ENCODE peak calls at places on chromosomes 16 and 17, in nine cellular contexts. R is endothelial cell of umbilical vein, A is transverse colon, D is tibial nerve, Q is K562, K is uterus, F is stomach, L is IMR-90, Z is gastrocnemius medialis. M is an unnamed sample.

GRCh38 chr16:71855937-71856662 is 10.3 kb downstream of the ATXN1L start:
- DNase-seq in R (no peak), A (no peak), D (no peak), Q (no peak), K (no peak), F (no peak), L (no peak), Z (no peak), M (no peak)

GRCh38 chr17:59829217-59830006 is 63.3 kb downstream of the TUBD1 start:
- DNase-seq in R (peak), A (no peak), D (no peak), Q (peak), K (peak), F (no peak), L (peak), Z (no peak), M (peak)

GRCh38 chr16:31168848-31169247 is 11.1 kb upstream of the FUS start:
- DNase-seq in R (no peak), A (no peak), D (no peak), Q (no peak), K (no peak), F (no peak), L (no peak), Z (no peak), M (no peak)

GRCh38 chr16:1610841-1611653 is 825 bp downstream of the IFT140 start:
- DNase-seq in R (no peak), A (peak), D (no peak), Q (no peak), K (no peak), F (no peak), L (no peak), Z (no peak), M (peak)

GRCh38 chr17:7588553-7589203 is 1.2 kb downstream of the SOX15 start:
- DNase-seq in R (no peak), A (no peak), D (no peak), Q (no peak), K (no peak), F (no peak), L (no peak), Z (no peak), M (no peak)

GRCh38 chr16:1788708-1789100 is 4.8 kb downstream of the IGFALS start:
- DNase-seq in R (no peak), A (no peak), D (no peak), Q (no peak), K (no peak), F (no peak), L (no peak), Z (peak), M (peak)

GRCh38 chr17:57032343-57032742 is 52.7 kb upstream of the AKAP1 start:
- DNase-seq in R (no peak), A (peak), D (no peak), Q (no peak), K (no peak), F (peak), L (no peak), Z (no peak), M (no peak)

GRCh38 chr17:59972778-59973177 is 8.2 kb upstream of the RNFT1 start:
- DNase-seq in R (no peak), A (no peak), D (no peak), Q (no peak), K (no peak), F (no peak), L (peak), Z (no peak), M (no peak)

GRCh38 chr17:752620-753219 is 656 bp upstream of the GEMIN4 start:
- DNase-seq in R (peak), A (peak), D (peak), Q (no peak), K (peak), F (peak), L (peak), Z (peak), M (peak)

GRCh38 chr16:30902070-30902972 is 5.9 kb downstream of the CTF1 start:
- DNase-seq in R (peak), A (peak), D (no peak), Q (peak), K (no peak), F (peak), L (peak), Z (peak), M (peak)

GRCh38 chr17:16911141-16911937 is 60.6 kb downstream of the TNFRSF13B start:
- DNase-seq in R (peak), A (peak), D (no peak), Q (no peak), K (peak), F (peak), L (no peak), Z (no peak), M (no peak)

GRCh38 chr16:15457390-15457789 is 23.0 kb downstream of the BMERB1 start:
- DNase-seq in R (no peak), A (no peak), D (no peak), Q (no peak), K (no peak), F (no peak), L (no peak), Z (no peak), M (no peak)

GRCh38 chr17:32111141-32111771 is 31.0 kb upstream of the RHOT1 start:
- DNase-seq in R (peak), A (peak), D (peak), Q (peak), K (peak), F (peak), L (peak), Z (no peak), M (peak)

GRCh38 chr16:87297918-87298631 is 19.1 kb downstream of the C16orf95 start:
- DNase-seq in R (peak), A (no peak), D (no peak), Q (peak), K (no peak), F (no peak), L (peak), Z (no peak), M (no peak)

GRCh38 chr17:31672161-31672819 is 186.8 kb downstream of the COPRS start:
- DNase-seq in R (no peak), A (no peak), D (no peak), Q (no peak), K (no peak), F (no peak), L (no peak), Z (no peak), M (no peak)

GRCh38 chr16:57297856-57298255 is 13.4 kb upstream of the PLLP start:
- DNase-seq in R (no peak), A (no peak), D (no peak), Q (no peak), K (no peak), F (no peak), L (no peak), Z (no peak), M (no peak)

GRCh38 chr17:12665263-12666210 is at the start of gene MYOCD:
- DNase-seq in R (no peak), A (peak), D (no peak), Q (no peak), K (peak), F (peak), L (peak), Z (no peak), M (no peak)

GRCh38 chr16:87970206-87970605 is 19.0 kb downstream of the BANP start:
- DNase-seq in R (no peak), A (no peak), D (no peak), Q (no peak), K (no peak), F (no peak), L (peak), Z (no peak), M (no peak)

GRCh38 chr17:55818451-55819375 is 67.9 kb downstream of the PCTP start:
- DNase-seq in R (no peak), A (no peak), D (no peak), Q (no peak), K (no peak), F (no peak), L (no peak), Z (no peak), M (no peak)

GRCh38 chr16:67563708-67564468 is 1.6 kb downstream of the CTCF start:
- DNase-seq in R (peak), A (peak), D (no peak), Q (no peak), K (peak), F (peak), L (peak), Z (peak), M (peak)

GRCh38 chr16:82995927-82996441 is 369.2 kb downstream of the CDH13 start:
- DNase-seq in R (peak), A (peak), D (no peak), Q (no peak), K (peak), F (no peak), L (peak), Z (no peak), M (no peak)

GRCh38 chr17:43550754-43551153 is 4.6 kb upstream of the ETV4 start:
- DNase-seq in R (no peak), A (no peak), D (no peak), Q (no peak), K (no peak), F (no peak), L (no peak), Z (no peak), M (no peak)

GRCh38 chr16:88622125-88622524 is 16.2 kb upstream of the IL17C start:
- DNase-seq in R (no peak), A (no peak), D (no peak), Q (no peak), K (no peak), F (no peak), L (no peak), Z (no peak), M (no peak)

GRCh38 chr17:35312790-35313711 is 60.4 kb downstream of the SLFN11 start:
- DNase-seq in R (peak), A (peak), D (no peak), Q (peak), K (peak), F (peak), L (peak), Z (peak), M (peak)

GRCh38 chr17:17119533-17119932 is 77.3 kb downstream of the MPRIP start:
- DNase-seq in R (peak), A (peak), D (no peak), Q (no peak), K (no peak), F (peak), L (peak), Z (no peak), M (no peak)

GRCh38 chr16:29824589-29825144 is 4.4 kb downstream of the MVP start:
- DNase-seq in R (peak), A (no peak), D (no peak), Q (no peak), K (no peak), F (no peak), L (peak), Z (no peak), M (peak)

GRCh38 chr16:31886227-31886626 is 12.6 kb downstream of the ZNF267 start:
- DNase-seq in R (no peak), A (no peak), D (no peak), Q (no peak), K (no peak), F (no peak), L (no peak), Z (no peak), M (no peak)

GRCh38 chr17:72588561-72588960 is 467.7 kb downstream of the SOX9 start:
- DNase-seq in R (no peak), A (no peak), D (no peak), Q (no peak), K (no peak), F (no peak), L (no peak), Z (no peak), M (no peak)

GRCh38 chr16:84360170-84360569 is 8.2 kb upstream of the ATP2C2 start:
- DNase-seq in R (no peak), A (no peak), D (no peak), Q (no peak), K (no peak), F (no peak), L (peak), Z (no peak), M (no peak)

GRCh38 chr16:81697886-81698635 is 81.0 kb upstream of the PLCG2 start:
- DNase-seq in R (peak), A (no peak), D (no peak), Q (no peak), K (peak), F (no peak), L (no peak), Z (no peak), M (no peak)

GRCh38 chr17:47830991-47831933 is at the start of the genes LRRC46 and MRPL10:
- DNase-seq in R (peak), A (peak), D (peak), Q (peak), K (peak), F (peak), L (peak), Z (peak), M (peak)
- TF ChIP-seq POLR2A in R (peak), A (peak), D (peak), Q (peak), K (peak), F (no peak), L (peak), Z (peak), M (peak)

DNA sequence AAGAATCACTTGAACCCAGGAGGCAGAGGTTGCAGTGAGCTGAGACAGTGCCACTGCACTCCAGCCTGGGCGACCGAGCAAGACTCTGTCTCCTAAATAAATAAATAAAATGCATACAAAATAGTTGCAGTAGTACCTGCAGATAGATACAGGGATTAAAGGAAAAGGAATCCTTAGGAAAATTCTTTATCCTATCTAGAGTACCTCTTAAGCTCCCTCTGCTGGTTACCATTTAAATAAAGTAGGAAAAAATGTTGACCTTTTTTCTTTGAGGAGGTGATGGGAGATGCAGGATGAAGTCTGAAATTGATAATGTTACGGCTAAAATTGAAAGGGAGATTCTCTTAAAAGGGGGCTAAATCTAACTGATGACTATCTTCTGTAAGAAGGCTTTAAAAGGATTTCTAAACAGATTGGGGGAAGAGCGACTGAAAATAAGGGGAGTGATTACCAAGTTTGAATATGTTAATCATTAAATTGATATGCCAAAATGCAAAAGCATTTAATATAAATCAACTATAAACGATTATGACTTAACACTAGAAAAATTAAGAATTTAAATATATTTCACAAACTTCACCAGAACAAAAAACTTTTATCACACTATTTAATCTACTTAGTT is 29.4 kb downstream of the C16orf87 start:
- DNase-seq in R (peak), A (no peak), D (no peak), Q (no peak), K (no peak), F (no peak), L (peak), Z (no peak), M (no peak)
- TF ChIP-seq CTCF in R (peak), A (peak), D (peak), Q (no peak), K (no peak), F (no peak), L (peak), Z (peak), M (peak)

GRCh38 chr17:10652984-10653680 is 4.0 kb downstream of the MYH3 start:
- DNase-seq in R (no peak), A (no peak), D (no peak), Q (no peak), K (no peak), F (no peak), L (no peak), Z (no peak), M (no peak)

GRCh38 chr17:10657123-10657522 is at the start of gene MYH3:
- DNase-seq in R (no peak), A (no peak), D (no peak), Q (no peak), K (no peak), F (no peak), L (no peak), Z (no peak), M (peak)

GRCh38 chr17:10657866-10658265 is 757 bp upstream of the MYH3 start:
- DNase-seq in R (no peak), A (no peak), D (no peak), Q (no peak), K (no peak), F (no peak), L (no peak), Z (no peak), M (no peak)

GRCh38 chr17:10651927-10652326 is 5.2 kb downstream of the MYH3 start:
- DNase-seq in R (no peak), A (no peak), D (no peak), Q (no peak), K (no peak), F (no peak), L (no peak), Z (no peak), M (no peak)

GRCh38 chr17:10653987-10654386 is 3.1 kb downstream of the MYH3 start:
- DNase-seq in R (no peak), A (no peak), D (no peak), Q (no peak), K (no peak), F (no peak), L (no peak), Z (no peak), M (no peak)
- TF ChIP-seq POLR2A in R (no peak), A (no peak), D (no peak), Q (no peak), K (no peak), F (no peak), L (no peak), Z (no peak), M (no peak)

GRCh38 chr17:76009969-76010661 is 9.5 kb downstream of the CDK3 start:
- DNase-seq in R (no peak), A (no peak), D (no peak), Q (no peak), K (no peak), F (no peak), L (no peak), Z (no peak), M (no peak)

GRCh38 chr17:76008208-76008607 is 7.6 kb downstream of the CDK3 start:
- DNase-seq in R (no peak), A (no peak), D (no peak), Q (no peak), K (no peak), F (no peak), L (no peak), Z (no peak), M (no peak)

GRCh38 chr17:76007850-76008165 is 7.2 kb downstream of the CDK3 start:
- DNase-seq in R (no peak), A (no peak), D (no peak), Q (no peak), K (no peak), F (no peak), L (no peak), Z (no peak), M (no peak)

GRCh38 chr17:76008630-76009425 is 8.2 kb downstream of the CDK3 start:
- DNase-seq in R (no peak), A (no peak), D (no peak), Q (no peak), K (no peak), F (no peak), L (no peak), Z (no peak), M (no peak)

GRCh38 chr17:76009447-76009846 is 8.8 kb downstream of the CDK3 start:
- DNase-seq in R (no peak), A (no peak), D (no peak), Q (no peak), K (no peak), F (no peak), L (no peak), Z (no peak), M (no peak)
- TF ChIP-seq CTCF in R (no peak), A (no peak), D (no peak), Q (no peak), K (no peak), F (no peak), L (no peak), Z (no peak), M (no peak)

M was measured in adrenal gland.